ENCODE peak calls at places on chromosome 2, in ten cellular contexts. V is IMR-90; F is stimulated activated CD8-positive, alpha-beta memory T cell treated with anti-CD3 and anti-CD28 coated beads, Interleukin-12 subunit alpha, Interleukin-12 subunit beta, amount 100 ng/mL, for 4 hours; A is SW 1271; C is fibroblast of mammary gland; J is uterus; G is HL-60; Z is right lobe of liver; X is NCI-H226; D is neural crest cell. S is an unnamed sample.

GRCh38 chr2:130349174-130349573 is 6.5 kb downstream of the IMP4 start:
- DNase-seq in Z (no peak), C (no peak), D (no peak), J (no peak), G (no peak), X (no peak), V (no peak), A (no peak), F (no peak), S (no peak)

GRCh38 chr2:62340981-62341624 is 145.2 kb downstream of the B3GNT2 start:
- DNase-seq in X (no peak), Z (no peak), V (no peak), A (no peak), F (no peak), J (peak), C (peak), G (no peak), D (no peak), S (no peak)

GRCh38 chr2:32277674-32278475 is at the start of gene YIPF4:
- DNase-seq in X (peak), V (peak), F (peak), A (peak), Z (peak), C (peak), G (peak), J (peak), D (peak), S (peak)

GRCh38 chr2:175855794-175856453 is 146.1 kb downstream of the LNPK start:
- DNase-seq in X (peak), J (no peak), Z (no peak), G (no peak), F (no peak), C (peak), A (peak), D (no peak), V (peak), S (no peak)

GRCh38 chr2:237904806-237905599 is 45.6 kb downstream of the RAMP1 start:
- DNase-seq in V (peak), J (peak), X (no peak), A (no peak), D (no peak), G (peak), Z (no peak), F (no peak), C (peak), S (no peak)

GRCh38 chr2:27320958-27321543 is 1.8 kb downstream of the MPV17 start:
- DNase-seq in F (no peak), V (peak), X (peak), D (no peak), Z (peak), C (peak), A (peak), J (peak), G (no peak), S (peak)

GRCh38 chr2:39492095-39492590 is 55.1 kb upstream of the MAP4K3 start:
- DNase-seq in J (no peak), G (peak), A (no peak), V (peak), X (peak), D (no peak), F (no peak), Z (no peak), C (peak), S (no peak)

GRCh38 chr2:168460561-168460960 is 4.5 kb downstream of the CERS6 start:
- DNase-seq in D (no peak), C (no peak), G (no peak), J (no peak), Z (no peak), X (no peak), A (no peak), V (no peak), F (no peak), S (no peak)